ENCODE peak calls at places on chromosomes 5 and 9, in five cellular contexts. U, X, L, Y and M are unnamed samples.

GRCh38 chr5:98774192-98775046 is 956 bp downstream of the RGMB start:
- DNase-seq in X (peak), Y (peak), U (peak), L (no peak), M (peak)

GRCh38 chr5:166624573-166624972 is 1666.9 kb upstream of the WWC1 start:
- DNase-seq in L (no peak), U (no peak), X (no peak), Y (no peak), M (no peak)

GRCh38 chr9:105643795-105644194 is 18.5 kb upstream of the TAL2 start:
- DNase-seq in X (no peak), Y (no peak), U (no peak), L (no peak), M (no peak)

GRCh38 chr9:126965541-126966428 is 51.2 kb downstream of the RALGPS1 start:
- DNase-seq in Y (peak), U (peak), X (peak), L (peak), M (peak)

GRCh38 chr9:90802534-90802933 is 915 bp downstream of the SYK start:
- DNase-seq in X (no peak), L (no peak), U (no peak), Y (no peak), M (no peak)

GRCh38 chr9:72856985-72857631 is 95.7 kb downstream of the ALDH1A1 start:
- DNase-seq in U (no peak), X (no peak), Y (no peak), L (no peak), M (no peak)

GRCh38 chr5:107289030-107289714 is 381.6 kb downstream of the EFNA5 start:
- DNase-seq in X (no peak), Y (no peak), U (no peak), L (no peak), M (no peak)

GRCh38 chr9:134853893-134854292 is 26.7 kb upstream of the FCN2 start:
- DNase-seq in L (no peak), Y (peak), X (no peak), U (no peak), M (no peak)

GRCh38 chr5:107607656-107608368 is 62.9 kb downstream of the EFNA5 start:
- DNase-seq in U (no peak), L (no peak), Y (no peak), X (no peak), M (no peak)

GRCh38 chr5:149151717-149152116 is 10.4 kb downstream of the ABLIM3 start:
- DNase-seq in U (no peak), L (no peak), X (no peak), Y (no peak), M (no peak)

GRCh38 chr5:93886917-93887361 is 145.5 kb upstream of the POU5F2 start:
- DNase-seq in U (no peak), X (no peak), L (no peak), Y (no peak), M (no peak)

GRCh38 chr9:92146610-92147009 is 31.4 kb upstream of the SPTLC1 start:
- DNase-seq in U (peak), L (no peak), X (no peak), Y (no peak), M (no peak)

GRCh38 chr9:122265265-122265900 is 701 bp downstream of the MRRF start:
- DNase-seq in L (no peak), Y (no peak), X (peak), U (no peak), M (peak)

GRCh38 chr9:118455781-118456180 is 751.6 kb downstream of the TLR4 start:
- DNase-seq in X (no peak), Y (no peak), L (no peak), U (no peak), M (no peak)

GRCh38 chr5:115241881-115242642 is 20.6 kb downstream of the PGGT1B start:
- DNase-seq in L (no peak), X (no peak), Y (no peak), U (no peak), M (no peak)

GRCh38 chr5:149379177-149379761 is at the start of gene IL17B:
- DNase-seq in L (no peak), Y (no peak), U (no peak), X (no peak), M (no peak)

GRCh38 chr9:134324359-134325095 is 1.7 kb upstream of the RXRA start:
- DNase-seq in L (no peak), Y (no peak), U (peak), X (no peak), M (no peak)

GRCh38 chr5:95892784-95893354 is 68.8 kb downstream of the ELL2 start:
- DNase-seq in Y (no peak), U (no peak), X (no peak), L (no peak), M (peak)

GRCh38 chr5:170216262-170216864 is 16.4 kb upstream of the C5orf58 start:
- DNase-seq in U (no peak), Y (no peak), X (no peak), L (peak), M (no peak)

GRCh38 chr5:24633705-24634325 is 11.0 kb downstream of the CDH10 start:
- DNase-seq in U (no peak), Y (no peak), X (no peak), L (peak), M (no peak)

GRCh38 chr9:126874546-126875314 is 14.3 kb downstream of the ZBTB34 start:
- DNase-seq in U (no peak), L (no peak), Y (no peak), X (no peak), M (no peak)

GRCh38 chr9:15293727-15294405 is 13.2 kb downstream of the TTC39B start:
- DNase-seq in U (no peak), Y (peak), L (no peak), X (peak), M (peak)
- H3K4me3 ChIP-seq in U (peak), Y (no peak), L (no peak), X (peak), M (no peak)

GRCh38 chr9:121198512-121199042 is 3.1 kb downstream of the RAB14 start:
- DNase-seq in U (no peak), X (no peak), L (no peak), Y (no peak), M (no peak)

GRCh38 chr9:121201738-121202533 is at the start of gene RAB14:
- DNase-seq in L (peak), Y (peak), X (peak), U (peak), M (peak)

GRCh38 chr9:121201045-121201737 is 478 bp downstream of the RAB14 start:
- DNase-seq in Y (peak), X (peak), U (peak), L (no peak), M (peak)

GRCh38 chr9:121199921-121200320 is 1.7 kb downstream of the RAB14 start:
- DNase-seq in X (no peak), L (no peak), U (no peak), Y (no peak), M (no peak)

DNA sequence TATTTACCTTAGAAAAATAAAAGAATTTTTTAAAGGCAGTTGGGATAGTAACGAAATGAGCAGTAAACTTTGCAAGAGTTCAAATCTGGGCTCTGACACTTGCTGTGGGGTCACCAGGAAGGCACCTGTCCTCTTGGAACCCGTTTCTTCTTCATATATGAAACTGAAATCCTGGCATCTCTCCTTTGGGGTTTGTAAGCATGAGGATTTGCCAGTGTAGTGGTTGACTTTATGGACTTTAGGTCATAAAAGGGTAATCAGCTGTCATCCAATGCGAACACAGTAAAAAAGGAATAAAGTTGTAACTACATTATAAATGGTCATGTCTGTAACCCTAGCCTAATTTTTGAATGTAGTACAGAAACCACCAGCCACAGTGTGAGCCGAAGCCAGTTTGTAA is 1.3 kb downstream of the RAB14 start:
- DNase-seq in U (no peak), X (no peak), Y (no peak), L (no peak), M (no peak)
- H3K4me3 ChIP-seq in U (peak), X (peak), Y (peak), L (peak), M (peak)

GRCh38 chr5:139390639-139391569 is 1.2 kb upstream of the MZB1 start:
- DNase-seq in X (no peak), L (no peak), U (peak), Y (peak), M (no peak)

GRCh38 chr5:139392324-139392677 is 2.6 kb upstream of the MZB1 start:
- DNase-seq in Y (no peak), X (no peak), L (no peak), U (no peak), M (no peak)

GRCh38 chr5:139392678-139393496 is 2.0 kb downstream of the PROB1 start:
- DNase-seq in L (peak), X (peak), U (peak), Y (no peak), M (peak)

GRCh38 chr5:139389701-139390638 is at the start of gene MZB1:
- DNase-seq in X (no peak), U (peak), L (no peak), Y (no peak), M (peak)

GRCh38 chr5:139391570-139392323 is 2.0 kb upstream of the MZB1 start:
- DNase-seq in U (peak), L (no peak), X (no peak), Y (no peak), M (no peak)
- H3K4me3 ChIP-seq in U (peak), L (peak), X (peak), Y (no peak), M (no peak)

GRCh38 chr5:77876862-77877502 is 100.8 kb upstream of the TBCA start:
- DNase-seq in L (no peak), X (no peak), Y (no peak), U (peak), M (no peak)
- H3K4me3 ChIP-seq in L (peak), X (no peak), Y (no peak), U (peak), M (no peak)

GRCh38 chr5:90991201-90991600 is 391.9 kb downstream of the ARRDC3 start:
- DNase-seq in Y (no peak), X (no peak), U (no peak), L (no peak), M (no peak)

GRCh38 chr5:91000743-91001142 is 382.4 kb downstream of the ARRDC3 start:
- DNase-seq in Y (no peak), U (no peak), L (no peak), X (no peak), M (no peak)

GRCh38 chr5:90997082-90997481 is 386.0 kb downstream of the ARRDC3 start:
- DNase-seq in L (no peak), Y (no peak), X (no peak), U (no peak), M (no peak)

GRCh38 chr5:90994796-90995195 is 388.3 kb downstream of the ARRDC3 start:
- DNase-seq in U (no peak), Y (no peak), X (no peak), L (no peak), M (no peak)

GRCh38 chr5:90996089-90996488 is 387.0 kb downstream of the ARRDC3 start:
- DNase-seq in X (no peak), U (no peak), L (no peak), Y (no peak), M (no peak)
- H3K4me3 ChIP-seq in X (no peak), U (no peak), L (no peak), Y (no peak), M (no peak)

DNA sequence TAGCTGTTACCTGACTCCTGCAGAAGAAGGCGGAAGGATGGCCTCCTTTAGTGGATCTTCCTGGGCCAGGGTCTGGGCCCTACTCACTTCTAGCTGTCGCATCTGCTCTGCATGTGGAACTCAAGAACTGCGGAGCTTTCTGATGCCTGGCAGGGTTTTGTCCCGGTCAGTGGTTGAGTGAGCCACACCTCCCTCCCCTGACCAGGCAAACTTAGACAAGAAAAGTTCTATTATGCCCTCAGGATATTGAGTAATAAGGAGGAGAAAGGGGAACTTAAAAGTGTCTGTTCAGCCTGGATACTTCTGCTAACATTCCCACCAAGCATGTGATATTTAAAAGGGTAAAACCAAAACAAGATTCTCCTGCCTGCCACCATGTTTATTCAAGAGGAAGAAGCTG is at the start of gene FYB1:
- DNase-seq in X (no peak), U (peak), L (no peak), Y (no peak), M (no peak)
- H3K4me3 ChIP-seq in X (no peak), U (peak), L (no peak), Y (no peak), M (no peak)